ENCODE peak calls at places on chromosomes 6 and 20, in eight cellular contexts. Q is mammary epithelial cell; Z is effector memory CD8-positive, alpha-beta T cell; S is GM03348; T is IMR-90; D is ELR; W is lung microvascular endothelial cell; C is choroid plexus epithelial cell. K is an unnamed sample.

GRCh38 chr20:49534314-49534713 is 33.6 kb downstream of the PTGIS start:
- DNase-seq in Q (peak; percentile 36), Z (peak; percentile 73), S (peak; percentile 82), T (peak; percentile 44), D (peak; percentile 79), W (peak; percentile 63), C (peak; percentile 67), K (peak; percentile 19)

GRCh38 chr6:76837564-76837963 is 625.7 kb downstream of the HTR1B start:
- DNase-seq in Q (no peak), Z (no peak), S (no peak), T (no peak), D (no peak), W (no peak), C (no peak), K (no peak)

GRCh38 chr6:170067257-170067656 is 223.6 kb downstream of the DLL1 start:
- DNase-seq in Q (no peak), Z (no peak), S (no peak), T (no peak), D (no peak), W (no peak), C (peak; percentile 7), K (no peak)

GRCh38 chr6:87807423-87807978 is 105.5 kb upstream of the AKIRIN2 start:
- DNase-seq in Q (no peak), Z (no peak), S (no peak), T (no peak), D (no peak), W (no peak), C (no peak), K (no peak)

GRCh38 chr6:142395266-142395665 is 93.5 kb downstream of the ADGRG6 start:
- DNase-seq in Q (no peak), Z (no peak), S (no peak), T (no peak), D (no peak), W (no peak), C (no peak), K (no peak)

GRCh38 chr6:108838101-108838717 is 10.0 kb upstream of the ARMC2 start:
- DNase-seq in Q (no peak), Z (no peak), S (no peak), T (peak; percentile 6), D (peak; percentile 29), W (peak; percentile 9), C (peak; percentile 45), K (no peak)

GRCh38 chr20:34639755-34640222 is 37.1 kb downstream of the PIGU start:
- DNase-seq in Q (no peak), Z (no peak), S (no peak), T (no peak), D (no peak), W (peak; percentile 1), C (peak; percentile 69), K (no peak)

GRCh38 chr20:25745738-25746137 is 49.1 kb upstream of the ZNF337 start:
- DNase-seq in Q (no peak), Z (no peak), S (no peak), T (no peak), D (no peak), W (no peak), C (no peak), K (no peak)

GRCh38 chr20:58510921-58511320 is 4.3 kb downstream of the APCDD1L start:
- DNase-seq in Q (no peak), Z (no peak), S (no peak), T (no peak), D (no peak), W (no peak), C (no peak), K (no peak)

GRCh38 chr6:130760006-130760405 is 67.2 kb upstream of the SMLR1 start:
- DNase-seq in Q (peak; percentile 47), Z (no peak), S (peak; percentile 64), T (peak; percentile 61), D (peak; percentile 83), W (peak; percentile 68), C (peak; percentile 71), K (no peak)

GRCh38 chr6:125296461-125296860 is 5.3 kb downstream of the HDDC2 start:
- DNase-seq in Q (no peak), Z (no peak), S (peak; percentile 21), T (no peak), D (no peak), W (no peak), C (no peak), K (no peak)

GRCh38 chr6:1686117-1687098 is 76.7 kb downstream of the FOXC1 start:
- DNase-seq in Q (peak; percentile 96), Z (no peak), S (peak; percentile 84), T (peak; percentile 96), D (peak; percentile 91), W (peak; percentile 45), C (peak; percentile 96), K (no peak)

GRCh38 chr6:49909508-49910047 is 43.2 kb upstream of the CRISP1 start:
- DNase-seq in Q (no peak), Z (no peak), S (no peak), T (no peak), D (no peak), W (no peak), C (no peak), K (no peak)

GRCh38 chr20:5714261-5715041 is 35.8 kb upstream of the SHLD1 start:
- DNase-seq in Q (peak; percentile 88), Z (peak; percentile 73), S (no peak), T (peak; percentile 24), D (peak; percentile 23), W (peak; percentile 93), C (peak; percentile 81), K (no peak)

GRCh38 chr20:2902818-2903217 is 29.5 kb downstream of the PTPRA start:
- DNase-seq in Q (no peak), Z (no peak), S (no peak), T (no peak), D (no peak), W (no peak), C (no peak), K (no peak)

GRCh38 chr20:34581341-34582189 is 23.0 kb downstream of the MAP1LC3A start:
- DNase-seq in Q (no peak), Z (no peak), S (peak; percentile 69), T (peak; percentile 70), D (peak; percentile 67), W (peak; percentile 75), C (peak; percentile 67), K (peak; percentile 21)

GRCh38 chr20:47024461-47024937 is 129.9 kb downstream of the EYA2 start:
- DNase-seq in Q (no peak), Z (no peak), S (peak; percentile 24), T (peak; percentile 77), D (no peak), W (no peak), C (no peak), K (no peak)

GRCh38 chr6:165713845-165714466 is 50.9 kb upstream of the PDE10A start:
- DNase-seq in Q (no peak), Z (no peak), S (no peak), T (no peak), D (no peak), W (no peak), C (no peak), K (no peak)